ENCODE peak calls at places on chromosomes 12 and 14, in six cellular contexts. U is NT2/D1, T is HepG2, P is fibroblast of lung, Y is HCT116, N is H1. H is an unnamed sample.
A peak's percentile ranks its signal among the peaks of the same experiment; 100 is the strongest.

GRCh38 chr12:113833422-113833821 is 132.7 kb downstream of the RBM19 start:
- DNase-seq in N (no peak), P (no peak), T (no peak), Y (no peak), U (no peak), H (no peak)

GRCh38 chr12:52969828-52970569 is 21.1 kb downstream of the KRT18 start:
- DNase-seq in T (peak; percentile 82), N (no peak), P (no peak), U (no peak), Y (no peak), H (no peak)

GRCh38 chr14:96538097-96538496 is 35.9 kb downstream of the PAPOLA start:
- DNase-seq in T (no peak), P (no peak), U (no peak), Y (no peak), N (no peak), H (no peak)

GRCh38 chr14:54789166-54789565 is 113.5 kb downstream of the GCH1 start:
- DNase-seq in N (no peak), U (no peak), P (no peak), T (no peak), Y (no peak), H (no peak)

GRCh38 chr14:64095620-64096019 is 198.6 kb downstream of the ESR2 start:
- DNase-seq in N (no peak), U (no peak), T (no peak), P (peak; percentile 67), Y (no peak), H (no peak)

GRCh38 chr12:75853621-75854020 is 178.0 kb downstream of the PHLDA1 start:
- DNase-seq in T (no peak), N (no peak), P (no peak), Y (no peak), U (no peak), H (no peak)

GRCh38 chr14:68109132-68109531 is 289.6 kb downstream of the RAD51B start:
- DNase-seq in P (peak; percentile 81), Y (no peak), N (no peak), U (no peak), T (no peak), H (peak; percentile 52)

GRCh38 chr14:98877065-98877464 is 394.9 kb downstream of the BCL11B start:
- DNase-seq in P (peak; percentile 3), T (no peak), U (no peak), Y (no peak), N (no peak), H (no peak)

GRCh38 chr12:95480230-95480629 is 6.3 kb downstream of the METAP2 start:
- DNase-seq in P (peak; percentile 83), U (no peak), N (no peak), T (no peak), Y (no peak), H (no peak)

GRCh38 chr12:1630081-1630826 is 1.2 kb downstream of the WNT5B start:
- DNase-seq in U (no peak), N (no peak), P (no peak), Y (no peak), T (no peak), H (no peak)

GRCh38 chr12:69036533-69036932 is 103.6 kb upstream of the CPM start:
- DNase-seq in N (no peak), P (no peak), U (no peak), Y (no peak), T (no peak), H (no peak)

GRCh38 chr14:79947440-79947839 is 263.9 kb downstream of the DIO2 start:
- DNase-seq in Y (no peak), T (no peak), U (no peak), N (no peak), P (no peak), H (no peak)

GRCh38 chr12:111616177-111616623 is 17.1 kb upstream of the ATXN2 start:
- DNase-seq in U (no peak), N (no peak), P (peak; percentile 9), T (peak; percentile 67), Y (no peak), H (no peak)

GRCh38 chr12:5944688-5945070 is 380 bp downstream of the ANO2 start:
- DNase-seq in T (no peak), U (no peak), P (no peak), N (no peak), Y (no peak), H (no peak)

GRCh38 chr12:53046655-53047220 is 3.1 kb upstream of the TNS2 start:
- DNase-seq in N (no peak), P (peak; percentile 92), U (no peak), T (peak; percentile 51), Y (no peak), H (no peak)

GRCh38 chr12:24728366-24728765 is 220.5 kb downstream of the BCAT1 start:
- DNase-seq in P (peak; percentile 35), N (no peak), T (peak; percentile 18), U (peak; percentile 33), Y (no peak), H (no peak)

GRCh38 chr12:78149459-78149858 is 318.8 kb downstream of the NAV3 start:
- DNase-seq in N (no peak), Y (no peak), T (no peak), P (peak; percentile 2), U (no peak), H (no peak)

GRCh38 chr14:90508073-90508472 is 111.2 kb downstream of the CALM1 start:
- DNase-seq in U (no peak), Y (no peak), T (no peak), P (no peak), N (no peak), H (no peak)

GRCh38 chr12:114396153-114396868 is 9.6 kb downstream of the TBX5 start:
- DNase-seq in T (no peak), Y (no peak), U (no peak), P (no peak), N (no peak), H (no peak)

GRCh38 chr14:51512321-51512720 is 139.4 kb upstream of the FRMD6 start:
- DNase-seq in U (no peak), P (no peak), N (no peak), T (no peak), Y (no peak), H (no peak)

GRCh38 chr12:120167529-120168095 is 26.9 kb downstream of the GCN1 start:
- DNase-seq in Y (no peak), N (no peak), T (no peak), U (no peak), P (peak; percentile 8), H (peak; percentile 20)

GRCh38 chr12:49946086-49946485 is 4.5 kb upstream of the AQP2 start:
- DNase-seq in N (no peak), U (no peak), Y (no peak), P (no peak), T (no peak), H (no peak)

GRCh38 chr12:111864935-111865334 is 22.9 kb downstream of the MAPKAPK5 start:
- DNase-seq in P (no peak), T (no peak), Y (no peak), U (no peak), N (no peak), H (no peak)

GRCh38 chr12:79187032-79187431 is 322.5 kb downstream of the SYT1 start:
- DNase-seq in T (no peak), Y (no peak), P (no peak), U (no peak), N (no peak), H (no peak)

GRCh38 chr14:64844993-64845536 is 34.6 kb downstream of the SPTB start:
- DNase-seq in N (no peak), Y (no peak), U (no peak), T (no peak), P (no peak), H (no peak)

GRCh38 chr12:116609715-116610114 is 50.5 kb downstream of the MAP1LC3B2 start:
- DNase-seq in U (no peak), P (no peak), Y (no peak), N (no peak), T (no peak), H (no peak)

GRCh38 chr12:25800101-25800500 is 158.4 kb upstream of the RASSF8 start:
- DNase-seq in Y (no peak), N (no peak), P (peak; percentile 37), U (no peak), T (no peak), H (no peak)

GRCh38 chr12:64452559-64453329 is 824 bp downstream of the TBK1 start:
- DNase-seq in Y (peak; percentile 52), T (peak; percentile 52), N (no peak), U (no peak), P (peak; percentile 88), H (no peak)

GRCh38 chr14:50321009-50321660 is 9.0 kb downstream of the DMAC2L start:
- DNase-seq in Y (peak; percentile 83), U (no peak), T (peak; percentile 68), N (no peak), P (peak; percentile 94), H (peak; percentile 77)
- H3K9ac ChIP-seq in Y (peak overlapping the region; percentile 29), U (no peak overlapping the region), T (no peak overlapping the region), N (no peak overlapping the region), P (peak overlapping the region; percentile 10), H (peak overlapping the region; percentile 58)

GRCh38 chr12:12158858-12159257 is 88.1 kb downstream of the BCL2L14 start:
- DNase-seq in T (no peak), N (no peak), Y (no peak), U (no peak), P (peak; percentile 61), H (no peak)
- H3K36me3 ChIP-seq in T (peaks cover 77% of the 10 kb centered on the region), N (peaks cover 6% of the 10 kb centered on the region), Y (no peaks in the 10 kb centered on the region), U (peaks cover 81% of the 10 kb centered on the region), P (no peaks in the 10 kb centered on the region), H (peaks cover 39% of the 10 kb centered on the region)

GRCh38 chr12:84069079-84069661 is 843.4 kb downstream of the SLC6A15 start:
- DNase-seq in T (no peak), Y (no peak), N (no peak), U (no peak), P (no peak), H (no peak)
- H3K9ac ChIP-seq in T (no peak overlapping the region), Y (no peak overlapping the region), N (no peak overlapping the region), U (no peak overlapping the region), P (no peak overlapping the region), H (no peak overlapping the region)

GRCh38 chr14:22549304-22549962 is 39.6 kb downstream of the DAD1 start:
- DNase-seq in T (no peak), U (no peak), P (no peak), N (no peak), Y (no peak), H (no peak)

GRCh38 chr14:22547948-22548750 is 40.9 kb downstream of the DAD1 start:
- DNase-seq in T (no peak), N (no peak), P (no peak), Y (no peak), U (no peak), H (no peak)

GRCh38 chr14:22545842-22546721 is 42.9 kb downstream of the DAD1 start:
- DNase-seq in N (no peak), P (peak; percentile 89), U (peak; percentile 13), Y (no peak), T (no peak), H (no peak)

GRCh38 chr14:22546722-22547071 is 42.3 kb downstream of the DAD1 start:
- DNase-seq in N (no peak), T (no peak), Y (no peak), P (no peak), U (no peak), H (no peak)

DNA sequence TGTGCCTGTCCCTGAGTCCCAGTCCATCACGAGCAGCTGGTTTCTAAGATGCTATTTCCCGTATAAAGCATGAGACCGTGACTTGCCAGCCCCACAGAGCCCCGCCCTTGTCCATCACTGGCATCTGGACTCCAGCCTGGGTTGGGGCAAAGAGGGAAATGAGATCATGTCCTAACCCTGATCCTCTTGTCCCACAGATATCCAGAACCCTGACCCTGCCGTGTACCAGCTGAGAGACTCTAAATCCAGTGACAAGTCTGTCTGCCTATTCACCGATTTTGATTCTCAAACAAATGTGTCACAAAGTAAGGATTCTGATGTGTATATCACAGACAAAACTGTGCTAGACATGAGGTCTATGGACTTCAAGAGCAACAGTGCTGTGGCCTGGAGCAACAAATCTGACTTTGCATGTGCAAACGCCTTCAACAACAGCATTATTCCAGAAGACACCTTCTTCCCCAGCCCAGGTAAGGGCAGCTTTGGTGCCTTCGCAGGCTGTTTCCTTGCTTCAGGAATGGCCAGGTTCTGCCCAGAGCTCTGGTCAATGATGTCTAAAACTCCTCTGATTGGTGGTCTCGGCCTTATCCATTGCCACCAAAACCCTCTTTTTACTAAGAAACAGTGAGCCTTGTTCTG is 41.6 kb downstream of the DAD1 start:
- DNase-seq in T (no peak), N (no peak), U (no peak), P (no peak), Y (no peak), H (no peak)
- H3K36me3 ChIP-seq in T (no peaks in the 10 kb centered on the region), N (no peaks in the 10 kb centered on the region), U (no peaks in the 10 kb centered on the region), P (no peaks in the 10 kb centered on the region), Y (no peaks in the 10 kb centered on the region), H (no peaks in the 10 kb centered on the region)

H was measured in SK-N-MC.